ENCODE peak calls at places on chromosomes 12 and 14, in five cellular contexts. One of them, this sample, is unnamed. For H3K4me1, the result is how much of the 10 kb centered on the place peaks cover.

GRCh38 chr14:72420749-72421452 is 473.0 kb downstream of the DPF3 start:
- DNase-seq in uterus: peak
- DNase-seq in A549: peak
- DNase-seq in lower lobe of right lung: peak
- DNase-seq in prostate gland: peak
- DNase-seq in this sample: peak

GRCh38 chr12:106090586-106091411 is 48.0 kb downstream of the NUAK1 start:
- DNase-seq in lower lobe of right lung: no peak
- DNase-seq in prostate gland: no peak
- DNase-seq in uterus: peak
- DNase-seq in A549: no peak
- DNase-seq in this sample: no peak

GRCh38 chr14:81345781-81346180 is 54.3 kb downstream of the STON2 start:
- DNase-seq in uterus: no peak
- DNase-seq in lower lobe of right lung: no peak
- DNase-seq in prostate gland: no peak
- DNase-seq in A549: no peak
- DNase-seq in this sample: no peak

GRCh38 chr14:76773956-76774355 is 12.7 kb downstream of the VASH1 start:
- DNase-seq in uterus: peak
- DNase-seq in prostate gland: no peak
- DNase-seq in lower lobe of right lung: no peak
- DNase-seq in A549: no peak
- DNase-seq in this sample: no peak

GRCh38 chr12:122097641-122098364 is 19.2 kb downstream of the MLXIP start:
- DNase-seq in uterus: no peak
- DNase-seq in prostate gland: peak
- DNase-seq in lower lobe of right lung: peak
- DNase-seq in A549: peak
- DNase-seq in this sample: no peak

GRCh38 chr14:80872645-80873044 is 68.9 kb downstream of the CEP128 start:
- DNase-seq in prostate gland: no peak
- DNase-seq in lower lobe of right lung: no peak
- DNase-seq in uterus: no peak
- DNase-seq in A549: no peak
- DNase-seq in this sample: no peak

GRCh38 chr12:54036620-54037359 is 3.9 kb downstream of the HOXC5 start:
- DNase-seq in A549: peak
- DNase-seq in uterus: no peak
- DNase-seq in prostate gland: no peak
- DNase-seq in lower lobe of right lung: no peak
- DNase-seq in this sample: no peak

GRCh38 chr14:81137316-81137715 is 83.4 kb downstream of the GTF2A1 start:
- DNase-seq in A549: peak
- DNase-seq in uterus: no peak
- DNase-seq in lower lobe of right lung: no peak
- DNase-seq in prostate gland: no peak
- DNase-seq in this sample: peak

GRCh38 chr12:26126340-26127284 is 1.8 kb upstream of the BHLHE41 start:
- DNase-seq in prostate gland: peak
- DNase-seq in lower lobe of right lung: peak
- DNase-seq in A549: peak
- DNase-seq in uterus: peak
- DNase-seq in this sample: peak

GRCh38 chr12:92186038-92186470 is 40.4 kb upstream of the BTG1 start:
- DNase-seq in uterus: no peak
- DNase-seq in A549: no peak
- DNase-seq in prostate gland: no peak
- DNase-seq in lower lobe of right lung: no peak
- DNase-seq in this sample: no peak

GRCh38 chr14:97177016-97177415 is 379.8 kb downstream of the VRK1 start:
- DNase-seq in uterus: no peak
- DNase-seq in prostate gland: no peak
- DNase-seq in lower lobe of right lung: no peak
- DNase-seq in A549: peak
- DNase-seq in this sample: peak

GRCh38 chr12:91380651-91381050 is 198.0 kb upstream of the DCN start:
- DNase-seq in prostate gland: peak
- DNase-seq in A549: no peak
- DNase-seq in uterus: no peak
- DNase-seq in lower lobe of right lung: no peak
- DNase-seq in this sample: no peak

GRCh38 chr12:98002887-98003493 is 512.4 kb upstream of the TMPO start:
- DNase-seq in lower lobe of right lung: no peak
- DNase-seq in A549: peak
- DNase-seq in prostate gland: peak
- DNase-seq in uterus: no peak
- DNase-seq in this sample: peak

GRCh38 chr12:110649341-110649847 is 35.5 kb downstream of the TCTN1 start:
- DNase-seq in prostate gland: no peak
- DNase-seq in lower lobe of right lung: no peak
- DNase-seq in A549: no peak
- DNase-seq in uterus: no peak
- DNase-seq in this sample: no peak

GRCh38 chr12:109461846-109462766 is 15.0 kb downstream of the KCTD10 start:
- DNase-seq in lower lobe of right lung: peak
- DNase-seq in A549: peak
- DNase-seq in uterus: peak
- DNase-seq in prostate gland: peak
- DNase-seq in this sample: peak

GRCh38 chr14:22531451-22532344 is 57.3 kb downstream of the DAD1 start:
- DNase-seq in uterus: no peak
- DNase-seq in prostate gland: no peak
- DNase-seq in lower lobe of right lung: no peak
- DNase-seq in A549: no peak
- DNase-seq in this sample: no peak

GRCh38 chr14:97107070-97107469 is 309.9 kb downstream of the VRK1 start:
- DNase-seq in uterus: no peak
- DNase-seq in A549: peak
- DNase-seq in lower lobe of right lung: no peak
- DNase-seq in prostate gland: no peak
- DNase-seq in this sample: no peak

GRCh38 chr12:79932393-79932792 is 2.5 kb downstream of the PPP1R12A start:
- DNase-seq in uterus: no peak
- DNase-seq in lower lobe of right lung: no peak
- DNase-seq in prostate gland: no peak
- DNase-seq in A549: no peak
- DNase-seq in this sample: no peak

GRCh38 chr12:94150483-94151225 is 2.3 kb downstream of the PLXNC1 start:
- DNase-seq in lower lobe of right lung: no peak
- DNase-seq in prostate gland: no peak
- DNase-seq in A549: no peak
- DNase-seq in uterus: peak
- DNase-seq in this sample: no peak

GRCh38 chr12:106680280-106680679 is 94.2 kb upstream of the RIC8B start:
- DNase-seq in uterus: no peak
- DNase-seq in lower lobe of right lung: no peak
- DNase-seq in A549: no peak
- DNase-seq in prostate gland: no peak
- DNase-seq in this sample: no peak

GRCh38 chr12:366820-367219 is 22.3 kb downstream of the KDM5A start:
- DNase-seq in lower lobe of right lung: no peak
- DNase-seq in A549: no peak
- DNase-seq in uterus: no peak
- DNase-seq in prostate gland: no peak
- DNase-seq in this sample: no peak

GRCh38 chr14:29262979-29263378 is 496.4 kb downstream of the FOXG1 start:
- DNase-seq in A549: no peak
- DNase-seq in lower lobe of right lung: no peak
- DNase-seq in prostate gland: no peak
- DNase-seq in uterus: no peak
- DNase-seq in this sample: peak

GRCh38 chr14:106846218-106846617 is 1319.8 kb downstream of the TMEM121 start:
- DNase-seq in uterus: no peak
- DNase-seq in A549: no peak
- DNase-seq in lower lobe of right lung: no peak
- DNase-seq in prostate gland: no peak
- DNase-seq in this sample: no peak

GRCh38 chr14:68935761-68936209 is 43.3 kb downstream of the ACTN1 start:
- DNase-seq in lower lobe of right lung: no peak
- DNase-seq in prostate gland: peak
- DNase-seq in uterus: no peak
- DNase-seq in A549: no peak
- DNase-seq in this sample: no peak

GRCh38 chr14:68932686-68933085 is 46.4 kb downstream of the ACTN1 start:
- DNase-seq in prostate gland: no peak
- DNase-seq in lower lobe of right lung: peak
- DNase-seq in uterus: no peak
- DNase-seq in A549: no peak
- DNase-seq in this sample: no peak

GRCh38 chr14:68932219-68932618 is 46.9 kb downstream of the ACTN1 start:
- DNase-seq in uterus: no peak
- DNase-seq in prostate gland: no peak
- DNase-seq in lower lobe of right lung: no peak
- DNase-seq in A549: no peak
- DNase-seq in this sample: no peak

GRCh38 chr14:68936476-68936875 is 42.6 kb downstream of the ACTN1 start:
- DNase-seq in prostate gland: no peak
- DNase-seq in uterus: no peak
- DNase-seq in lower lobe of right lung: no peak
- DNase-seq in A549: no peak
- DNase-seq in this sample: no peak

GRCh38 chr14:68934034-68934433 is 45.1 kb downstream of the ACTN1 start:
- DNase-seq in lower lobe of right lung: peak
- DNase-seq in prostate gland: no peak
- DNase-seq in uterus: no peak
- DNase-seq in A549: no peak
- DNase-seq in this sample: no peak
- H3K4me1 ChIP-seq in lower lobe of right lung: half or more
- H3K4me1 ChIP-seq in prostate gland: under half
- H3K4me1 ChIP-seq in uterus: under half
- H3K4me1 ChIP-seq in A549: half or more
- H3K4me1 ChIP-seq in this sample: under half

GRCh38 chr14:32043624-32044023 is 33.5 kb upstream of the ARHGAP5 start:
- DNase-seq in A549: no peak
- DNase-seq in prostate gland: no peak
- DNase-seq in lower lobe of right lung: no peak
- DNase-seq in uterus: no peak
- DNase-seq in this sample: no peak

GRCh38 chr14:32039401-32039800 is 37.7 kb upstream of the ARHGAP5 start:
- DNase-seq in prostate gland: no peak
- DNase-seq in uterus: no peak
- DNase-seq in A549: no peak
- DNase-seq in lower lobe of right lung: no peak
- DNase-seq in this sample: no peak

GRCh38 chr14:32044454-32044853 is 32.6 kb upstream of the ARHGAP5 start:
- DNase-seq in prostate gland: no peak
- DNase-seq in lower lobe of right lung: no peak
- DNase-seq in uterus: no peak
- DNase-seq in A549: no peak
- DNase-seq in this sample: no peak

GRCh38 chr14:32033516-32033915 is 43.6 kb upstream of the ARHGAP5 start:
- DNase-seq in uterus: no peak
- DNase-seq in prostate gland: no peak
- DNase-seq in lower lobe of right lung: no peak
- DNase-seq in A549: no peak
- DNase-seq in this sample: no peak

DNA sequence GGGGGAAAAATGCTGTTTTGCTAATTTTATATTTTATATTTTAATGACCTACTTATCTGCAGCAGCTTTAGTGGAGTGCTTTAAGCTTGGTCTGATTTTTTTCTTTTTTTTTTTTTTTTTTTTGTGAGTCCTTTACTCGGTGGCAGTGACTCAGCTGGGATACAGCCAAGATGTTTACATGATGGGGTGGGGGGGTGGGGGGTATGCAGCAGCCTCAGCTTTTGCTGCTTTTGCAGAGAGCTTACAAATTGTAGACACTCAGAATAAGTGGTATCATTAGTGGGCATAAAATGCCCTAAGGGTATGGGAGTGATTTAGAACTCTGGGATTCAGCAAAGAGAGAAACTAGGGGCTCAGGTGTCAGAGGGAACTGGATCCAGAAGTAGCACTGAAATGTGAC is 38.2 kb upstream of the ARHGAP5 start:
- DNase-seq in uterus: no peak
- DNase-seq in prostate gland: no peak
- DNase-seq in lower lobe of right lung: no peak
- DNase-seq in A549: no peak
- DNase-seq in this sample: no peak
- H3K27ac ChIP-seq in uterus: no peak
- H3K27ac ChIP-seq in prostate gland: no peak
- H3K27ac ChIP-seq in lower lobe of right lung: no peak
- H3K27ac ChIP-seq in A549: no peak
- H3K27ac ChIP-seq in this sample: no peak

DNA sequence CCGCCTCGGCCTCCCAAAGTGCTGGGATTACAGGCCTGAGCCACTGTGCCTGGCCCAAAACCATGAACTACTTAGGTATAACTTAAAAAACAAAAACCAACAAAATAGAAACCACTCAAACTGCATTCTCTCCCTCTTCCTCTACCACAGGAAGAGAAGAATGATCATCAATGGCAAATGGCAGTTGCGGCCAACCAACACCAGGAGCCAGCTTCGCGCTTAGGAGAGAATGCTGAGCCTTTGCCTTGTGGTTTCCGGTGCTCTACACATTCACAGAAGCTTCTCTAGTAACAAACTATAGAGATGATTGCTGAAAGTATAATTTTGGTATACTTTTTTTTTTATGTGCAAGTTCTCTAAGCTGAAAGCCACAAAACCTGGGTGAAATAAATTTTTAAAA is 17.1 kb downstream of the CATSPERB start:
- DNase-seq in lower lobe of right lung: no peak
- DNase-seq in A549: no peak
- DNase-seq in uterus: no peak
- DNase-seq in prostate gland: no peak
- DNase-seq in this sample: no peak
- TF ChIP-seq CTCF in lower lobe of right lung: no peak
- TF ChIP-seq CTCF in A549: no peak
- TF ChIP-seq CTCF in uterus: no peak
- TF ChIP-seq CTCF in prostate gland: no peak
- TF ChIP-seq CTCF in this sample: peak

GRCh38 chr14:61749867-61750266 is 12.4 kb upstream of the SNAPC1 start:
- DNase-seq in A549: peak
- DNase-seq in lower lobe of right lung: no peak
- DNase-seq in prostate gland: no peak
- DNase-seq in uterus: no peak
- DNase-seq in this sample: no peak
- H3K4me1 ChIP-seq in A549: half or more
- H3K4me1 ChIP-seq in lower lobe of right lung: under half
- H3K4me1 ChIP-seq in prostate gland: under half
- H3K4me1 ChIP-seq in uterus: under half
- H3K4me1 ChIP-seq in this sample: under half

This sample was measured in foreskin keratinocyte.